ENCODE peak calls at places on chromosome 22, in nine cellular contexts. F is lower lobe of right lung; V is CD4-positive, alpha-beta T cell; S is GM10248; Q is mucosa of descending colon; K is Calu3; W is brain microvascular endothelial cell; J is RWPE1; A is heart left ventricle. O is an unnamed sample.

GRCh38 chr22:45335854-45336492 is 26.2 kb downstream of the FAM118A start:
- DNase-seq in F (no peak), V (no peak), S (no peak), Q (no peak), K (no peak), W (no peak), J (no peak), A (no peak), O (no peak)

GRCh38 chr22:37383342-37383741 is 43.9 kb downstream of the ELFN2 start:
- DNase-seq in F (no peak), V (no peak), S (no peak), Q (no peak), K (no peak), W (no peak), J (no peak), A (no peak), O (no peak)

GRCh38 chr22:48819991-48820390 is 1007.7 kb downstream of the BRD1 start:
- DNase-seq in F (no peak), V (no peak), S (no peak), Q (no peak), K (no peak), W (no peak), J (no peak), A (no peak), O (no peak)

GRCh38 chr22:30717331-30717921 is 22.8 kb downstream of the OSBP2 start:
- DNase-seq in F (no peak), V (no peak), S (no peak), Q (no peak), K (no peak), W (peak; percentile 64), J (peak; percentile 26), A (no peak), O (peak; percentile 37)

GRCh38 chr22:39731881-39732555 is 161.5 kb downstream of the CACNA1I start:
- DNase-seq in F (no peak), V (no peak), S (peak; percentile 10), Q (no peak), K (no peak), W (no peak), J (no peak), A (no peak), O (no peak)

GRCh38 chr22:39306456-39307361 is 12.7 kb downstream of the RPL3 start:
- DNase-seq in F (peak; percentile 67), V (peak; percentile 35), S (no peak), Q (no peak), K (peak; percentile 62), W (no peak), J (no peak), A (no peak), O (no peak)

GRCh38 chr22:29998627-29999026 is 81.6 kb upstream of the HORMAD2 start:
- DNase-seq in F (no peak), V (no peak), S (no peak), Q (no peak), K (no peak), W (no peak), J (no peak), A (no peak), O (no peak)

GRCh38 chr22:25406510-25407210 is 157.8 kb upstream of the GRK3 start:
- DNase-seq in F (no peak), V (no peak), S (no peak), Q (no peak), K (no peak), W (no peak), J (no peak), A (no peak), O (no peak)

GRCh38 chr22:29765905-29766631 is 739 bp downstream of the ZMAT5 start:
- DNase-seq in F (no peak), V (peak; percentile 14), S (peak; percentile 52), Q (no peak), K (no peak), W (no peak), J (no peak), A (no peak), O (no peak)

GRCh38 chr22:38017272-38017920 is 33.0 kb upstream of the SOX10 start:
- DNase-seq in F (peak; percentile 89), V (no peak), S (no peak), Q (peak; percentile 82), K (peak; percentile 72), W (peak; percentile 30), J (no peak), A (peak; percentile 87), O (no peak)

GRCh38 chr22:17098379-17098819 is 13.6 kb downstream of the IL17RA start:
- DNase-seq in F (peak; percentile 65), V (no peak), S (no peak), Q (no peak), K (no peak), W (no peak), J (no peak), A (no peak), O (no peak)

GRCh38 chr22:28810839-28811491 is 10.6 kb upstream of the XBP1 start:
- DNase-seq in F (no peak), V (peak; percentile 20), S (no peak), Q (peak; percentile 21), K (no peak), W (no peak), J (no peak), A (no peak), O (no peak)

GRCh38 chr22:36252754-36253522 is at the start of gene APOL1:
- DNase-seq in F (no peak), V (no peak), S (peak; percentile 66), Q (peak; percentile 66), K (peak; percentile 74), W (no peak), J (no peak), A (peak; percentile 50), O (no peak)

GRCh38 chr22:26977741-26978140 is 320.4 kb downstream of the MIAT start:
- DNase-seq in F (no peak), V (no peak), S (no peak), Q (no peak), K (no peak), W (no peak), J (no peak), A (no peak), O (no peak)

GRCh38 chr22:35995772-35996171 is 32.9 kb downstream of the RBFOX2 start:
- DNase-seq in F (no peak), V (no peak), S (no peak), Q (peak; percentile 39), K (no peak), W (peak; percentile 88), J (peak; percentile 9), A (peak; percentile 79), O (peak; percentile 86)

GRCh38 chr22:11629661-11630385 is 3898.2 kb upstream of the OR11H1 start:
- DNase-seq in F (no peak), V (no peak), S (no peak), Q (peak; percentile 10), K (no peak), W (no peak), J (no peak), A (no peak), O (no peak)

GRCh38 chr22:34798605-34799004 is 267.4 kb upstream of the ISX start:
- DNase-seq in F (no peak), V (no peak), S (no peak), Q (no peak), K (no peak), W (no peak), J (no peak), A (peak; percentile 34), O (no peak)

GRCh38 chr22:49203863-49204598 is 623.6 kb downstream of the BRD1 start:
- DNase-seq in F (no peak), V (no peak), S (no peak), Q (no peak), K (no peak), W (no peak), J (no peak), A (no peak), O (no peak)

DNA sequence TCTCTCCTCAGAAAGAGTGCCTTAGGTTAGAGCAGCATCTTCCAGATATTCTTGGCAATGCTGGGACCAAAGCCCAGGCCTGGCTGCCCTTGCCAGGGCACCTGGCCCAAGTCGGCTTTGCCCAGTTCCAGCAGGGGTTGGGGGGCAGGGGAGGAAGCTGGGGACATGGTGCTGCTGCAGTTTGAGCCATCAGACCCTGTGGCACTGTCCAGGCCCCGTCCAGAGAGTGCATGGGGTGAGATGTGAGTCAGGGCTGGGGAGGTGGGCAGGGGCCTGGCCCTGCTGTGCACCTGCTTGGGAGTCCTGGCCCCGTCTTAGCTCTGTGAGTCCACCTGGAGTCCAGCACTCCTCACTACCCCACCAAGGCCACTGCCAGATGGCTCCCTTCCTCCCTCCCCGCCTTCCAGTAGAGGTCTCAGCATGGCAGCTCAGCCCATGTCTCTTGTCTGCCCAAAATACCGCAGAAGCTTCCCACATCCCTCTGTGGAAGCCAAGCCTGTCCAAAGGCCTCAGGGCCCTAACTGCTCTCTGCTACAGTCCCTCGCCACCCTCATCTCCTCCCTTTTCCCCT is 16.6 kb downstream of the DERL3 start:
- DNase-seq in F (peak; percentile 26), V (no peak), S (no peak), Q (no peak), K (no peak), W (no peak), J (no peak), A (no peak), O (no peak)
- TF ChIP-seq CTCF in F (no peak), V (no peak), S (no peak), Q (no peak), K (no peak), W (no peak), J (no peak), A (no peak), O (no peak)

GRCh38 chr22:41576877-41577276 is 12.8 kb downstream of the PMM1 start:
- DNase-seq in F (no peak), V (peak; percentile 19), S (peak; percentile 65), Q (peak; percentile 60), K (peak; percentile 79), W (peak; percentile 41), J (peak; percentile 31), A (peak; percentile 73), O (no peak)
- TF ChIP-seq CTCF in F (peak; percentile 29), V (peak; percentile 16), S (peak; percentile 66), Q (no peak), K (peak; percentile 71), W (peak; percentile 87), J (peak; percentile 62), A (peak; percentile 45), O (peak; percentile 47)

GRCh38 chr22:21020802-21021429 is 6.0 kb downstream of the P2RX6 start:
- DNase-seq in F (no peak), V (no peak), S (peak; percentile 59), Q (no peak), K (no peak), W (no peak), J (no peak), A (no peak), O (no peak)
- TF ChIP-seq CTCF in F (peak; percentile 16), V (peak; percentile 23), S (peak; percentile 52), Q (no peak), K (peak; percentile 24), W (peak; percentile 71), J (peak; percentile 48), A (peak; percentile 7), O (peak; percentile 56)

DNA sequence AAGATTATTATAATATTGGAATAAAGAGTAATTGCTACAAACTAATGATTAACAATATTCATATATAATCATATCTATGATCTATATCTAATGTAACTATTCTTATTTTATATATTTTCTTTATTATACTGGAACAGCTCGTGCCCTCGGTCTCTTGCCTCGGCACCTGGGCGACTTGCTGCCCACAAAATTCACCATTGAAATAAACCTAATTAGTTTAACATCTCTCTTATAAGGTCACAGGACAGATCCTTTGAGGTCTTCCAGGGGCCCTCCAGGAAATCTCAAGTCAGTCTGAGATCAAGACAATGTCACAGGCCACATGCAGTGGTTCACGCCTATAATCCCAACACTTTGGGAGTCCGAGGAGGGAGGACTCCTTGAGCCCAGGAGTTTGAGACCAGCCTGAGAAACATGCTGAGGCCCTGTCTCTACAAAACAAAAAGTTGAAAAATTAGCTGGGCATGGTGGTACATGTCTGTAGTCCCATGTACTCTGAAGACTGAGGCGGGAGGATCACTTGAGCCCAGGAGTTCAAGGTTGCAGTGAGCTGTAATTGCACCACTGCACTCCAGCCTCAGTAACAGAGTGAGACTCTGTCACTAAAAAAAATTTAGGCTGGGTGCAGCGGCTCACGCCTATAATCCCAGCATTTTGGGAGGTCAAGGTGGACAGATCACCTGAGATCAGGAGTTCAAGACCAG is 6.6 kb upstream of the TXNRD2 start:
- DNase-seq in F (peak; percentile 6), V (no peak), S (no peak), Q (peak; percentile 17), K (no peak), W (no peak), J (no peak), A (no peak), O (no peak)
- TF ChIP-seq CTCF in F (no peak), V (peak; percentile 57), S (no peak), Q (no peak), K (no peak), W (no peak), J (peak; percentile 25), A (no peak), O (no peak)